ENCODE peak calls at places on chromosomes 13 and 19, in eight cellular contexts. One of them, this sample, is unnamed.

GRCh38 chr13:31485183-31485582 is 254.1 kb upstream of the RXFP2 start:
- DNase-seq in NCI-H748 treated with DMSO at 0.1 percent for 48 hours: peak; percentile 58
- DNase-seq in AG09319: no peak
- DNase-seq in mucosa of gallbladder: no peak
- DNase-seq in kidney: no peak
- DNase-seq in GM04503: no peak
- DNase-seq in breast epithelium: no peak
- DNase-seq in activated T-helper 9 cell treated with anti-CD3 and anti-CD28 coated beads, Interleukin-2, amount 50 U/mL, for 16 hours: no peak
- DNase-seq in this sample: no peak

GRCh38 chr19:39032164-39032918 is at the start of gene FBXO27:
- DNase-seq in kidney: peak; percentile 85
- DNase-seq in GM04503: no peak
- DNase-seq in activated T-helper 9 cell treated with anti-CD3 and anti-CD28 coated beads, Interleukin-2, amount 50 U/mL, for 16 hours: no peak
- DNase-seq in mucosa of gallbladder: no peak
- DNase-seq in AG09319: no peak
- DNase-seq in breast epithelium: no peak
- DNase-seq in NCI-H748 treated with DMSO at 0.1 percent for 48 hours: peak; percentile 64
- DNase-seq in this sample: peak; percentile 52

GRCh38 chr19:48660854-48661731 is 11.7 kb downstream of the NTN5 start:
- DNase-seq in mucosa of gallbladder: peak; percentile 87
- DNase-seq in activated T-helper 9 cell treated with anti-CD3 and anti-CD28 coated beads, Interleukin-2, amount 50 U/mL, for 16 hours: peak; percentile 56
- DNase-seq in AG09319: peak; percentile 38
- DNase-seq in breast epithelium: no peak
- DNase-seq in kidney: peak; percentile 96
- DNase-seq in NCI-H748 treated with DMSO at 0.1 percent for 48 hours: no peak
- DNase-seq in GM04503: peak; percentile 61
- DNase-seq in this sample: peak; percentile 92

GRCh38 chr19:13172335-13173128 is 22.3 kb downstream of the IER2 start:
- DNase-seq in AG09319: no peak
- DNase-seq in mucosa of gallbladder: peak; percentile 80
- DNase-seq in activated T-helper 9 cell treated with anti-CD3 and anti-CD28 coated beads, Interleukin-2, amount 50 U/mL, for 16 hours: peak; percentile 70
- DNase-seq in kidney: peak; percentile 96
- DNase-seq in GM04503: no peak
- DNase-seq in breast epithelium: peak; percentile 87
- DNase-seq in NCI-H748 treated with DMSO at 0.1 percent for 48 hours: no peak
- DNase-seq in this sample: peak; percentile 87

GRCh38 chr19:46022431-46023310 is at the start of gene PGLYRP1:
- DNase-seq in GM04503: no peak
- DNase-seq in mucosa of gallbladder: no peak
- DNase-seq in activated T-helper 9 cell treated with anti-CD3 and anti-CD28 coated beads, Interleukin-2, amount 50 U/mL, for 16 hours: no peak
- DNase-seq in AG09319: no peak
- DNase-seq in NCI-H748 treated with DMSO at 0.1 percent for 48 hours: no peak
- DNase-seq in breast epithelium: no peak
- DNase-seq in kidney: no peak
- DNase-seq in this sample: no peak

GRCh38 chr13:105153626-105154025 is 1381.8 kb downstream of the EFNB2 start:
- DNase-seq in AG09319: no peak
- DNase-seq in GM04503: no peak
- DNase-seq in breast epithelium: no peak
- DNase-seq in activated T-helper 9 cell treated with anti-CD3 and anti-CD28 coated beads, Interleukin-2, amount 50 U/mL, for 16 hours: no peak
- DNase-seq in kidney: no peak
- DNase-seq in NCI-H748 treated with DMSO at 0.1 percent for 48 hours: no peak
- DNase-seq in mucosa of gallbladder: no peak
- DNase-seq in this sample: no peak

GRCh38 chr13:106610511-106610910 is 42.6 kb upstream of the ARGLU1 start:
- DNase-seq in activated T-helper 9 cell treated with anti-CD3 and anti-CD28 coated beads, Interleukin-2, amount 50 U/mL, for 16 hours: no peak
- DNase-seq in kidney: no peak
- DNase-seq in breast epithelium: no peak
- DNase-seq in NCI-H748 treated with DMSO at 0.1 percent for 48 hours: no peak
- DNase-seq in mucosa of gallbladder: no peak
- DNase-seq in AG09319: no peak
- DNase-seq in GM04503: no peak
- DNase-seq in this sample: no peak

GRCh38 chr13:20192470-20193141 is at the start of gene GJB2:
- DNase-seq in kidney: peak; percentile 75
- DNase-seq in NCI-H748 treated with DMSO at 0.1 percent for 48 hours: no peak
- DNase-seq in activated T-helper 9 cell treated with anti-CD3 and anti-CD28 coated beads, Interleukin-2, amount 50 U/mL, for 16 hours: no peak
- DNase-seq in GM04503: no peak
- DNase-seq in breast epithelium: no peak
- DNase-seq in mucosa of gallbladder: no peak
- DNase-seq in AG09319: no peak
- DNase-seq in this sample: no peak

GRCh38 chr19:49713236-49713845 is 22.4 kb downstream of the CPT1C start:
- DNase-seq in GM04503: no peak
- DNase-seq in NCI-H748 treated with DMSO at 0.1 percent for 48 hours: no peak
- DNase-seq in kidney: no peak
- DNase-seq in activated T-helper 9 cell treated with anti-CD3 and anti-CD28 coated beads, Interleukin-2, amount 50 U/mL, for 16 hours: no peak
- DNase-seq in breast epithelium: no peak
- DNase-seq in mucosa of gallbladder: no peak
- DNase-seq in AG09319: no peak
- DNase-seq in this sample: no peak

GRCh38 chr19:51024924-51025323 is 1.5 kb downstream of the KLK11 start:
- DNase-seq in activated T-helper 9 cell treated with anti-CD3 and anti-CD28 coated beads, Interleukin-2, amount 50 U/mL, for 16 hours: no peak
- DNase-seq in mucosa of gallbladder: no peak
- DNase-seq in GM04503: no peak
- DNase-seq in breast epithelium: no peak
- DNase-seq in NCI-H748 treated with DMSO at 0.1 percent for 48 hours: peak; percentile 57
- DNase-seq in AG09319: no peak
- DNase-seq in kidney: no peak
- DNase-seq in this sample: no peak

GRCh38 chr13:61410669-61411297 is 4.9 kb downstream of the PCDH20 start:
- DNase-seq in mucosa of gallbladder: no peak
- DNase-seq in AG09319: no peak
- DNase-seq in kidney: no peak
- DNase-seq in activated T-helper 9 cell treated with anti-CD3 and anti-CD28 coated beads, Interleukin-2, amount 50 U/mL, for 16 hours: no peak
- DNase-seq in breast epithelium: no peak
- DNase-seq in GM04503: no peak
- DNase-seq in NCI-H748 treated with DMSO at 0.1 percent for 48 hours: peak; percentile 19
- DNase-seq in this sample: no peak

GRCh38 chr13:114005206-114005720 is 31.4 kb upstream of the C13orf46 start:
- DNase-seq in activated T-helper 9 cell treated with anti-CD3 and anti-CD28 coated beads, Interleukin-2, amount 50 U/mL, for 16 hours: no peak
- DNase-seq in AG09319: no peak
- DNase-seq in breast epithelium: no peak
- DNase-seq in mucosa of gallbladder: no peak
- DNase-seq in kidney: peak; percentile 44
- DNase-seq in GM04503: no peak
- DNase-seq in NCI-H748 treated with DMSO at 0.1 percent for 48 hours: no peak
- DNase-seq in this sample: peak; percentile 18

GRCh38 chr19:56491399-56491798 is 14.3 kb upstream of the ZNF667 start:
- DNase-seq in mucosa of gallbladder: no peak
- DNase-seq in AG09319: no peak
- DNase-seq in kidney: no peak
- DNase-seq in NCI-H748 treated with DMSO at 0.1 percent for 48 hours: no peak
- DNase-seq in activated T-helper 9 cell treated with anti-CD3 and anti-CD28 coated beads, Interleukin-2, amount 50 U/mL, for 16 hours: no peak
- DNase-seq in breast epithelium: no peak
- DNase-seq in GM04503: no peak
- DNase-seq in this sample: no peak

GRCh38 chr13:114149774-114150740 is 17.6 kb upstream of the RASA3 start:
- DNase-seq in activated T-helper 9 cell treated with anti-CD3 and anti-CD28 coated beads, Interleukin-2, amount 50 U/mL, for 16 hours: no peak
- DNase-seq in AG09319: no peak
- DNase-seq in NCI-H748 treated with DMSO at 0.1 percent for 48 hours: peak; percentile 95
- DNase-seq in breast epithelium: no peak
- DNase-seq in GM04503: no peak
- DNase-seq in mucosa of gallbladder: no peak
- DNase-seq in kidney: peak; percentile 54
- DNase-seq in this sample: no peak

This sample was measured in left cardiac atrium.